ENCODE peak calls at places on chromosomes 6 and 20, in ten cellular contexts. F is breast epithelium, P is transverse colon, V is HCT116, Q is heart left ventricle, E is body of pancreas, N is testis, W is spleen, L is endothelial cell of umbilical vein, S is GM12892. R is an unnamed sample.

GRCh38 chr6:24899647-24900325 is 36.0 kb downstream of the RIPOR2 start:
- DNase-seq in S (no peak), Q (no peak), W (no peak), N (no peak), E (no peak), L (no peak), P (no peak), V (no peak), F (no peak), R (no peak)

GRCh38 chr6:130500693-130501092 is 134.9 kb downstream of the TMEM200A start:
- DNase-seq in E (no peak), P (no peak), F (no peak), L (peak; percentile 16), W (no peak), S (no peak), N (no peak), Q (no peak), V (no peak), R (no peak)

GRCh38 chr6:169774347-169774746 is 22.9 kb downstream of the ERMARD start:
- DNase-seq in P (no peak), W (no peak), N (no peak), Q (no peak), F (no peak), E (no peak), S (no peak), L (no peak), V (no peak), R (no peak)

GRCh38 chr6:15500901-15501805 is 161.7 kb downstream of the DTNBP1 start:
- DNase-seq in P (peak; percentile 4), W (peak; percentile 61), S (no peak), E (no peak), N (peak; percentile 69), Q (peak; percentile 59), V (no peak), L (no peak), F (peak; percentile 40), R (no peak)

GRCh38 chr20:11159728-11160127 is 485.9 kb upstream of the JAG1 start:
- DNase-seq in L (peak; percentile 72), V (no peak), N (no peak), P (peak; percentile 13), E (peak; percentile 12), S (no peak), F (no peak), W (no peak), Q (no peak), R (peak; percentile 49)

GRCh38 chr6:164085086-164085485 is 670.6 kb downstream of the QKI start:
- DNase-seq in P (no peak), S (no peak), V (no peak), N (no peak), Q (no peak), L (no peak), E (no peak), W (no peak), F (no peak), R (no peak)

GRCh38 chr6:43953794-43954310 is 173.4 kb downstream of the MRPL14 start:
- DNase-seq in S (no peak), V (no peak), L (no peak), W (no peak), N (peak; percentile 49), E (peak; percentile 25), Q (no peak), P (no peak), F (no peak), R (peak; percentile 75)

GRCh38 chr6:121666809-121667208 is 231.4 kb downstream of the GJA1 start:
- DNase-seq in P (no peak), E (no peak), Q (no peak), S (no peak), W (no peak), N (no peak), V (peak; percentile 60), L (peak; percentile 96), F (no peak), R (no peak)

GRCh38 chr6:44989391-44989790 is 338.7 kb upstream of the RUNX2 start:
- DNase-seq in V (no peak), P (no peak), Q (no peak), S (no peak), W (no peak), L (no peak), F (no peak), E (no peak), N (no peak), R (no peak)

GRCh38 chr6:112883095-112883494 is 536.0 kb downstream of the RFPL4B start:
- DNase-seq in S (no peak), Q (no peak), L (no peak), N (no peak), P (no peak), V (no peak), F (no peak), E (no peak), W (no peak), R (no peak)

GRCh38 chr6:101921829-101922450 is 528.4 kb downstream of the GRIK2 start:
- DNase-seq in W (no peak), E (no peak), L (no peak), S (no peak), Q (no peak), F (no peak), V (no peak), P (no peak), N (no peak), R (no peak)

DNA sequence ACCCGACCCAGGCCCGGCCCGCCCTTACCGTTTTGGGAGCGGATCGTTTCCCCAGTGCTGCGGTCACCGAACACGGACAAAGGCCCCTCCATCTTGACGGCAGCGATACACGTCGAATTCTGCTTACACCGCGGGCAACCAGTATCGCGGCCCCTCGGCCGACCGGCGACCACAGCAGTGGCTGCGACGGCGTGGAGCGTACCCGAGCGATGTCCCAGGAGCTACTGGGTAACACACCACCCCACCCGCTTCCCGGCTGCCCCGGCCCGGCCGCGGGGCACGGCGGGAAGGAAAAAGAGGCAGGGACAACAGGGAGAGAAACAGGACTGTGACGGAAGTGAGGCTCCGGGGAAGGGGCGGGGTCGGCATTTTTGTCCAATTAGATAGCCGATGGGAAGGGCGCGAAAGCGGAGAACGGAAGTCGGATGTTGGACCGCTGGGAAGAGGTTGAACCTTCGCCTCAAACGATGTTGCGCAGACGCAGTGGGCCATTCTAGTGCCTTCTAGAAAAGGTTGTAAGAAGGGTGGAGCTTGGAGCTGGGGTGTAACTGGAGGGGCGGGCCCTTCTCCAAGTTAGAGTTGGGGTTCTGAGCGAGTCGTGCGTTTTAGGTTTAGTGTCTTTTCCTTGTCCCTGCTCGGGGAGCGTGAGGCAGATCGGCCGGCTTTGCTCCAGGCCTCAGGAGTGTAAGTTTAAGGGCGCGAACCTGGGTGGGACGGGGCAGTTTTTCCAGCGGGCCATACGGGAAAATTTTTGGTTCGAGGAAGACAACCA is at the start of gene TCP1:
- DNase-seq in N (peak; percentile 100), S (peak; percentile 85), V (peak; percentile 99), P (peak; percentile 100), Q (peak; percentile 99), W (peak; percentile 99), L (peak; percentile 100), F (peak; percentile 99), E (peak; percentile 100), R (peak; percentile 100)
- TF ChIP-seq POLR2A in N (peak; percentile 94), S (peak; percentile 99), V (peak; percentile 96), P (peak; percentile 98), Q (peak; percentile 89), W (peak; percentile 93), L (peak; percentile 88), F (peak; percentile 91), E (peak; percentile 97), R (peak; percentile 89)

GRCh38 chr6:83859410-83860346 is at the start of gene CYB5R4:
- DNase-seq in Q (peak; percentile 97), L (peak; percentile 94), W (peak; percentile 99), F (peak; percentile 94), P (peak; percentile 97), N (peak; percentile 97), S (peak; percentile 83), E (peak; percentile 96), V (peak; percentile 84), R (peak; percentile 97)
- TF ChIP-seq POLR2A in Q (peak; percentile 91), L (peak; percentile 75), W (peak; percentile 86), F (peak; percentile 65), P (peak; percentile 96), N (peak; percentile 27), S (peak; percentile 93), E (peak; percentile 95), V (peak; percentile 51), R (peak; percentile 34)

DNA sequence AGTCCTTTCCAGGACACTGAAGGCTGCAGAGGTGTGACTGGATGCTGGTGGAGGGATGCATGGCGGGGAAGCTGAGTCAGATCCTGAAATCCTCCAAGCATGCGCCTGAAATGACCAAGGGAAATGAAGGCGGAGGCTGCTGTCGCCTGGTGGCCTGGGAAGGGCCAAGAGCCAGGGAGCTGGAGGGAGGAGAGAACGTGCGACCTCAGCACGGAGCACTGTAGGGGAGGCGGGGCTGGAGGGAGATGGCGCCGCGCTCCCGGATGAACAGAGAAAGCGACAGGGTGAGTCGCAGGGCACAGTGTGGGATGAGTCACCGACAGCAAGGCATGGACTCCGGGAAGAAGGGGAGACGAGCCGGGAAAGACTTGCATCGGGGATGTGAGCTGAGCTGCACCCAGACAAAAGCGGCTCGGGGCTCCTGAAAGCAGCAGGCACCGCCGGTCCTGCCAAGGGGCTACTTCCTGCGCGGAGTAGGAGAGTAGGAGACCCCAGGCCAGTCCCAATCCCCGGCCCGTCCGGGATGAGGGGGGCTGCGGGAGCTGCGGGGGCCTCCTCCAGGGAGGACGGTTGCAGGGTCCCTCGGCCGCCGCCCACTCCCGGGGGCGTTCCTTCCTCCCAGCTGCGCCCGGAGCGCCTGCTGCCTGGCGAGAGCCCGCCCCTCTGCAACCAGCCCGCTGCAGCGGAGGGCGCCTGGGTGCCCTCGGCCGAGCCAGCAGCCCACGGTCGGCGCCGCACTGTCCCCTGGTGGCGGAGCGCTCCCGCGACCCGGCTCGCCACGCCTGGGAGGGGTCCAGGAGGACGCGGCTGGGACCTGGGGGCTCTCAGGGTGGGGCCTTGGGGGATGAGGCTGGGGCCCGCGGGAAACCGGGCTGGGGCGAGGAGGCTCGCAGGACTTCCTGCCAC is 11.0 kb upstream of the NQO2 start:
- DNase-seq in Q (peak; percentile 95), N (peak; percentile 91), F (peak; percentile 88), P (peak; percentile 90), L (peak; percentile 98), W (peak; percentile 98), S (peak; percentile 63), E (peak; percentile 91), V (peak; percentile 95), R (peak; percentile 89)
- TF ChIP-seq POLR2A in Q (peak; percentile 84), N (no peak), F (no peak), P (peak; percentile 73), L (peak; percentile 93), W (peak; percentile 49), S (peak; percentile 40), E (peak; percentile 82), V (peak; percentile 62), R (no peak)

GRCh38 chr6:154732824-154733609 is at the start of gene SCAF8:
- DNase-seq in E (peak; percentile 81), F (peak; percentile 77), W (peak; percentile 98), L (peak; percentile 81), Q (peak; percentile 91), S (peak; percentile 72), P (peak; percentile 85), V (peak; percentile 53), N (peak; percentile 84), R (peak; percentile 81)
- TF ChIP-seq POLR2A in E (peak; percentile 74), F (no peak), W (no peak), L (peak; percentile 84), Q (peak; percentile 24), S (peak; percentile 90), P (peak; percentile 55), V (peak; percentile 46), N (no peak), R (no peak)

DNA sequence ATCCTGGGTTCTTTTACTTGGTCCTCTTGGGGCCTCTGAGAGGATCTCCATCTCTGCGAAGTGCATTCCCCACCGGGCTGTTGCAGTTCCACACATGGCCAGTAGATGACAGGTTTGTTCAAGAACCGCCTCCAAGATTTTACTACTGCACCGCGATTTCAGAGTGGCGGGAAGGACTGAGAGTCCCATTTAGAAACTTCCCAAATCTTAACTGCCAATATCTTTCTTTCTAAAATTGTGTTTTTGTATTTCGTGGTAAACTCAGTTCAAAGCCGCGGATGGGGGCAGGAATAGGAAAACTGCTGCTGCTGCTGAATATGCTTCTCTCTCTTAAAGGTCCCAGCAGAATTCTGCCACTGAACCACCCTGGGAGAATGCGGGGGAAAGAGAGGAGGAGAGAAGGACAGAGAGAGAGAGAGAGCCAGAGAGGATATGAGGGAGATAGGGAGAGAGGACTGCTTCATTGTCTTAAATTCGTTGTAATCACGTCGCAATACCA is 8.6 kb upstream of the BTNL2 start:
- DNase-seq in Q (peak; percentile 83), P (peak; percentile 81), V (peak; percentile 74), L (peak; percentile 68), W (peak; percentile 88), S (no peak), N (peak; percentile 91), E (peak; percentile 77), F (peak; percentile 72), R (peak; percentile 71)
- TF ChIP-seq POLR2A in Q (no peak), P (no peak), V (no peak), L (no peak), W (no peak), S (no peak), N (no peak), E (no peak), F (no peak), R (no peak)